ENCODE peak calls at places on chromosomes 13 and 19, in ten cellular contexts. O, L, R, H, W, M, U, P, T and Z are unnamed samples. For H3K4me1, the result is how much of the 10 kb centered on the place peaks cover.

GRCh38 chr13:44396963-44397580 is 23.4 kb downstream of the SERP2 start:
- DNase-seq in M (peak), L (peak), U (no peak), R (no peak), T (peak), O (no peak), P (no peak), W (no peak), H (no peak), Z (no peak)

GRCh38 chr19:30852168-30852567 is 480.0 kb downstream of the ZNF536 start:
- DNase-seq in P (no peak), R (no peak), L (no peak), U (no peak), M (no peak), O (no peak), T (no peak), H (no peak), W (no peak), Z (peak)

GRCh38 chr13:39100996-39101751 is 62.9 kb downstream of the NHLRC3 start:
- DNase-seq in R (no peak), O (no peak), L (no peak), H (no peak), W (no peak), P (no peak), M (no peak), T (no peak), U (no peak), Z (no peak)

GRCh38 chr13:108926848-108927247 is 297.4 kb downstream of the MYO16 start:
- DNase-seq in U (no peak), T (no peak), H (no peak), L (no peak), P (no peak), O (no peak), M (no peak), R (no peak), W (no peak), Z (no peak)

GRCh38 chr13:25319781-25320180 is 18.4 kb downstream of the NUP58 start:
- DNase-seq in R (no peak), L (no peak), O (no peak), P (no peak), T (no peak), H (no peak), U (no peak), W (no peak), M (no peak), Z (no peak)

GRCh38 chr13:45621950-45622349 is 6.4 kb upstream of the ERICH6B start:
- DNase-seq in R (no peak), W (no peak), H (no peak), T (no peak), L (no peak), O (no peak), P (no peak), U (no peak), M (peak), Z (peak)

GRCh38 chr13:36030670-36031331 is 100.4 kb downstream of the DCLK1 start:
- DNase-seq in P (no peak), H (no peak), U (no peak), T (no peak), R (peak), M (peak), W (no peak), L (no peak), O (peak), Z (no peak)

GRCh38 chr13:40539954-40540706 is 126.3 kb downstream of the FOXO1 start:
- DNase-seq in L (no peak), T (no peak), U (no peak), O (peak), M (peak), W (no peak), R (peak), H (no peak), P (no peak), Z (no peak)

GRCh38 chr19:43718627-43719377 is 2.9 kb downstream of the IRGC start:
- DNase-seq in T (no peak), H (no peak), U (no peak), P (no peak), R (no peak), M (no peak), W (no peak), O (no peak), L (no peak), Z (no peak)

GRCh38 chr13:31089649-31090048 is 72.1 kb downstream of the HSPH1 start:
- DNase-seq in M (no peak), U (no peak), H (no peak), L (no peak), O (no peak), R (no peak), W (no peak), T (no peak), P (no peak), Z (no peak)

GRCh38 chr13:91280806-91281205 is 66.7 kb upstream of the MIR17HG start:
- DNase-seq in H (no peak), W (no peak), M (no peak), U (no peak), P (no peak), L (no peak), O (peak), T (no peak), R (peak), Z (no peak)

GRCh38 chr19:5953680-5954213 is 24.2 kb downstream of the RANBP3 start:
- DNase-seq in T (peak), O (peak), H (no peak), L (no peak), P (no peak), W (no peak), U (no peak), R (no peak), M (no peak), Z (no peak)

GRCh38 chr19:55270172-55270942 is 9.6 kb downstream of the HSPBP1 start:
- DNase-seq in U (no peak), R (no peak), H (no peak), W (no peak), P (no peak), L (no peak), M (no peak), T (no peak), O (no peak), Z (no peak)

GRCh38 chr13:25347156-25347555 is 24.6 kb upstream of the ATP8A2 start:
- DNase-seq in U (no peak), M (no peak), H (no peak), R (no peak), T (no peak), P (no peak), W (no peak), O (no peak), L (no peak), Z (no peak)

GRCh38 chr19:51794865-51795490 is at the start of gene FPR3:
- DNase-seq in H (no peak), P (no peak), W (no peak), U (no peak), L (no peak), R (no peak), M (no peak), O (no peak), T (no peak), Z (no peak)

GRCh38 chr19:39004403-39004802 is 27.9 kb downstream of the FBXO27 start:
- DNase-seq in W (no peak), R (no peak), T (no peak), M (no peak), L (no peak), U (no peak), O (no peak), P (no peak), H (no peak), Z (no peak)

GRCh38 chr13:76976488-76976887 is 15.4 kb upstream of the CLN5 start:
- DNase-seq in O (peak), W (no peak), U (no peak), T (no peak), M (no peak), L (no peak), H (no peak), R (peak), P (no peak), Z (no peak)

GRCh38 chr19:48511321-48511731 is 309 bp downstream of the LMTK3 start:
- DNase-seq in U (no peak), P (no peak), L (no peak), M (peak), H (no peak), O (no peak), T (no peak), R (no peak), W (no peak), Z (no peak)

GRCh38 chr13:27481766-27482165 is 31.4 kb upstream of the MTIF3 start:
- DNase-seq in O (peak), H (peak), L (no peak), R (no peak), M (peak), U (peak), W (peak), P (peak), T (peak), Z (no peak)

GRCh38 chr19:28416245-28416644 is 796.7 kb downstream of the UQCRFS1 start:
- DNase-seq in W (no peak), U (no peak), T (no peak), R (no peak), P (no peak), O (no peak), H (no peak), L (no peak), M (no peak), Z (no peak)

GRCh38 chr19:45769054-45769782 is at the start of gene SIX5:
- DNase-seq in R (peak), L (peak), T (peak), O (peak), W (peak), M (peak), P (peak), U (peak), H (peak), Z (peak)

GRCh38 chr19:12996542-12997094 is 1.3 kb downstream of the NFIX start:
- DNase-seq in R (no peak), W (peak), H (no peak), T (peak), U (no peak), M (peak), O (peak), L (peak), P (no peak), Z (no peak)
- TF ChIP-seq CTCF in R (no peak), W (no peak), H (no peak), T (peak), U (no peak), M (peak), O (peak), L (no peak), P (no peak), Z (no peak)

GRCh38 chr19:29666634-29667389 is 1.6 kb downstream of the PLEKHF1 start:
- DNase-seq in H (peak), U (no peak), P (peak), T (no peak), L (peak), R (no peak), O (peak), W (peak), M (peak), Z (no peak)

GRCh38 chr19:29668746-29669609 is 3.7 kb downstream of the PLEKHF1 start:
- DNase-seq in M (no peak), L (peak), U (no peak), P (no peak), R (no peak), O (peak), H (no peak), W (peak), T (peak), Z (no peak)

GRCh38 chr19:29665826-29666633 is 769 bp downstream of the PLEKHF1 start:
- DNase-seq in O (peak), M (peak), P (peak), H (no peak), U (no peak), W (peak), T (no peak), L (peak), R (no peak), Z (no peak)

GRCh38 chr19:29667390-29667783 is 2.1 kb downstream of the PLEKHF1 start:
- DNase-seq in R (no peak), P (no peak), U (no peak), W (no peak), L (no peak), T (no peak), H (no peak), M (no peak), O (no peak), Z (no peak)

GRCh38 chr19:29667941-29668340 is 2.7 kb downstream of the PLEKHF1 start:
- DNase-seq in R (no peak), M (no peak), P (no peak), L (no peak), U (peak), H (peak), T (no peak), O (no peak), W (peak), Z (no peak)
- H3K4me1 ChIP-seq in R (under half), M (under half), P (half or more), L (half or more), U (under half), H (under half), T (under half), O (half or more), W (half or more), Z (half or more)

GRCh38 chr19:40717325-40717879 is 490 bp downstream of the ITPKC start:
- DNase-seq in H (peak), M (no peak), T (no peak), U (no peak), P (no peak), O (no peak), W (no peak), L (no peak), R (no peak), Z (no peak)

GRCh38 chr19:40713939-40714338 is 2.7 kb downstream of the COQ8B start:
- DNase-seq in H (no peak), T (no peak), L (no peak), O (no peak), U (no peak), R (no peak), M (no peak), W (peak), P (no peak), Z (no peak)

GRCh38 chr19:40716031-40716654 is 543 bp downstream of the COQ8B start:
- DNase-seq in P (peak), O (peak), W (peak), H (peak), U (peak), R (peak), L (no peak), M (no peak), T (peak), Z (no peak)

GRCh38 chr19:40716655-40717324 is at the start of the genes COQ8B and ITPKC:
- DNase-seq in L (peak), P (peak), T (peak), U (peak), W (peak), H (peak), O (peak), R (peak), M (peak), Z (peak)

DNA sequence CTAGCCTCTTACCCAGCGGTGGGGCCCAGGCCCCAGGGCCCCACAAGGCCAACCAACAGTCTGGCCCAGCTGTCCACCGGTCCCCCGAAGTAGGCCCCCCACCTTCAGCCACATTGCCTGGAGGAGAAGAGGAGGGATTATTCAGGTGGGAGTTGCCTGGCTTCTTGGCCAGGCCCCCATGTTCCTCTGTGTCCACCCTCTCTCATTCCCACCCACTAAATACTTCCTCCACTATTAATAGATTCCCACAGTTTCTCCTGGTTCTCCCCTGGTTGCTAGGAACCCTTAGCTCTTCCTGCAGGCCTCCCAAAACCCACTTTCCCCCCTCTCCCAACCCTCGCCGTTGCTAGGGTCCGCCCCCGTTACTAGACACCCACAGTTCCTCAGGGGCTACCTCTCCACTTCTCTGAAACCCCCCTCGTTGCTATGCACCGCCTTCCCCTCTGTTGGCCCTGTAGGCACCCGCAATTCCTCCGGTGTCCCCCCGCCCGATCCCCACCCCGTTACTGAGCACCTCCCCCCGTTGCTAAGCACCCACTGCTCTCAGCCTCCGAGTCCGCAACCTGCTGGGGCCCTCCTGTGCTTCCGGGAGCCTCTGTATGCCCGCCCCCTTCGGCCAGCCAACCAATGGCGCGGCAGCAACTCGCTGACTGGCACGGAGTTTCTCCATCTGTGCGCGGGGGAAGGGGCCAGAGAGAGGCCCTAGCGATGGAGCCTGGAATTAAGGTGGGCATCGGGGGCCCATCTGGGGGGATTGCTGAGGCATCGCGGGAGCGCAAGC is 2.0 kb downstream of the COQ8B start:
- DNase-seq in R (peak), M (peak), P (peak), O (peak), T (peak), L (peak), H (peak), U (peak), W (peak), Z (peak)
- TF ChIP-seq CTCF in R (no peak), M (peak), P (no peak), O (no peak), T (no peak), L (no peak), H (no peak), U (no peak), W (no peak), Z (no peak)

DNA sequence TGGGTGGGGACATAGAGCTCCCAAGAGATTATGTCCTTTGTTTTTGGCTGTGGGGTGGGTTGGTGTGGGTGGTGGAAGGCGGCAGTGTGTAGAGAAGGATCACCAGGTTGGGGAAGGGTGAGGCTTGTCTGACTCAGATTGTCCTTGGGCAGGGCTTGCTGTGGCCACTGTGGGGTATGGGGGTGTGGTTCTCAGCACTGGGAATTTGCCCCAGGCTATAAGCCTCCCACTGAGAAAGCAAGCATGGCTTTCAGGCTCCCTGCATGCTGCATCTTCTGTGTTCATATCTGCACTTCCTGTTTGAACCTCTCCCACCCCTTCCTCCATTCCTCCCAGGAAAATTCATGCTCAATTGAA is 34.9 kb downstream of the DNAJC15 start:
- DNase-seq in P (no peak), U (no peak), T (no peak), O (peak), R (peak), W (no peak), M (no peak), H (peak), L (no peak), Z (no peak)
- H3K4me1 ChIP-seq in P (under half), U (under half), T (under half), O (half or more), R (under half), W (under half), M (half or more), H (under half), L (under half), Z (under half)

GRCh38 chr19:35718345-35719041 is 690 bp downstream of the KMT2B start:
- DNase-seq in W (peak), O (peak), T (no peak), H (peak), R (no peak), P (no peak), L (peak), U (peak), M (no peak), Z (no peak)

GRCh38 chr19:35717665-35718344 is at the start of gene KMT2B:
- DNase-seq in H (no peak), M (peak), U (no peak), R (no peak), P (no peak), L (peak), T (peak), O (peak), W (no peak), Z (no peak)

GRCh38 chr19:35715981-35716734 is 1.6 kb upstream of the KMT2B start:
- DNase-seq in M (peak), W (peak), U (no peak), P (peak), L (peak), R (no peak), H (peak), O (no peak), T (peak), Z (no peak)

GRCh38 chr19:35716735-35716984 is 1.1 kb upstream of the KMT2B start:
- DNase-seq in R (no peak), P (peak), T (no peak), W (no peak), O (no peak), L (no peak), U (no peak), M (peak), H (no peak), Z (no peak)

GRCh38 chr19:35716985-35717664 is 678 bp upstream of the KMT2B start:
- DNase-seq in M (no peak), R (peak), L (peak), U (peak), P (peak), O (peak), W (peak), H (peak), T (peak), Z (peak)
- TF ChIP-seq CTCF in M (peak), R (peak), L (peak), U (peak), P (peak), O (peak), W (peak), H (peak), T (peak), Z (peak)

DNA sequence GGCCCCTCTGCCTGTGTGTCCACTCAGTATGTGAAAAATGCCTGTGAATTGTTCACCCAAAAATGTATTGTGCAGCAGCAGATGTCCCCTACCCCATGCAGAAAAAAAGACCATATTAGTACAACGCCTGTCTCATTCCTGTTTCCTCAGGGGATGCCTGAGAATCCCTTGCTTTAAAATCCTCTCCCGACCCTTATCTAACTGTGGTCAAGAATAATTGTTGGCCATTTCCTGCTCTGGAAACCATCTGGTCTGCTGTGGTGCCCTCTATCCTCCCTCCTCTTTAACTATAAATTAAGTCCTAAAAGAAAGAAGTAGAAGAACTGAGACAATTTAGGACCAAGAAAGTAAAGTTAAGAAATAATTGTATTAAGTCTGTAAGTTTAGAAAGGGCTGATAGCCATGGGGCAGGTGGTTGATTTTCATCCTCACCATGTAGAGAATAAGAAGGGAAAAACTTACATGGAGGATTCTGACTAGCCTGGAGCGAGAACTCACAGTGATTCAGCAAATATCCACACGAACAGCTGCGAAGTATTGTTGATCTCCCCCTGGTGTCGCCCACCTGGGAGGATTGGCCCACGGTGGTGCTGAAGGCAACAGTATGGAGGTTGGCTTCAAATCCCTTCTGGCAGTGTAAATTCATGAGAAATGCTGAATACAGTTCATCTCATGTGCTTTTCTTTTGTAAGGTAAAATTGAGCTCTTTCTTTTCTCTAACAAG is 85.6 kb downstream of the COL4A2 start:
- DNase-seq in M (no peak), H (no peak), U (no peak), R (no peak), O (no peak), L (no peak), P (no peak), W (no peak), T (no peak), Z (no peak)
- H3K4me1 ChIP-seq in M (under half), H (under half), U (under half), R (under half), O (under half), L (under half), P (half or more), W (half or more), T (under half), Z (half or more)